ENCODE peak calls at places on chromosomes 3 and 15, in eight cellular contexts. F, G, Q, V, U, B, I and L are unnamed samples.

GRCh38 chr3:70702132-70702531 is 389.7 kb upstream of the MDFIC2 start:
- DNase-seq in V (no peak), U (no peak), B (no peak), G (no peak), F (no peak), Q (no peak), I (no peak), L (no peak)

GRCh38 chr3:38084019-38084968 is 45.3 kb downstream of the DLEC1 start:
- DNase-seq in I (peak; percentile 49), B (peak; percentile 1), V (no peak), F (no peak), G (peak; percentile 48), Q (no peak), U (no peak), L (peak; percentile 27)

GRCh38 chr15:95469601-95470000 is 860.9 kb upstream of the NR2F2 start:
- DNase-seq in U (no peak), F (no peak), V (no peak), I (no peak), G (no peak), Q (no peak), B (no peak), L (no peak)

GRCh38 chr3:71046791-71047190 is 536.7 kb downstream of the FOXP1 start:
- DNase-seq in U (no peak), I (no peak), V (no peak), F (no peak), Q (no peak), G (no peak), B (no peak), L (no peak)

GRCh38 chr3:71478568-71478967 is 105.0 kb downstream of the FOXP1 start:
- DNase-seq in B (no peak), U (no peak), G (no peak), F (no peak), Q (no peak), V (no peak), I (no peak), L (no peak)

GRCh38 chr3:38834110-38834509 is 18.1 kb upstream of the SCN10A start:
- DNase-seq in G (no peak), Q (no peak), V (peak; percentile 88), I (no peak), U (peak; percentile 53), B (peak; percentile 55), F (peak; percentile 60), L (peak; percentile 40)

GRCh38 chr3:9951962-9952805 is at the start of gene PRRT3:
- DNase-seq in I (peak; percentile 78), V (no peak), U (no peak), B (no peak), Q (no peak), G (peak; percentile 86), F (no peak), L (peak; percentile 42)

GRCh38 chr15:61173899-61174689 is 55.0 kb downstream of the RORA start:
- DNase-seq in F (no peak), V (no peak), G (peak; percentile 55), I (no peak), U (no peak), B (no peak), Q (no peak), L (no peak)

GRCh38 chr3:142645236-142645793 is 49.1 kb downstream of the PLS1 start:
- DNase-seq in I (no peak), U (no peak), F (no peak), G (no peak), V (no peak), B (no peak), Q (no peak), L (no peak)

GRCh38 chr3:193816656-193817311 is 223.8 kb downstream of the OPA1 start:
- DNase-seq in F (peak; percentile 86), U (peak; percentile 87), I (no peak), Q (no peak), V (no peak), G (peak; percentile 67), B (peak; percentile 6), L (peak; percentile 53)

GRCh38 chr15:39594764-39595620 is 14.1 kb downstream of the THBS1 start:
- DNase-seq in B (no peak), V (no peak), U (no peak), F (no peak), G (no peak), Q (no peak), I (no peak), L (no peak)

GRCh38 chr3:69178838-69179739 is 56.7 kb upstream of the LMOD3 start:
- DNase-seq in Q (no peak), G (no peak), V (no peak), U (no peak), I (peak; percentile 9), F (no peak), B (no peak), L (no peak)

GRCh38 chr3:66738625-66739330 is 238.0 kb upstream of the LRIG1 start:
- DNase-seq in G (no peak), Q (no peak), V (no peak), I (no peak), B (peak; percentile 36), F (no peak), U (no peak), L (no peak)

GRCh38 chr3:89560546-89560945 is 453.1 kb downstream of the EPHA3 start:
- DNase-seq in Q (no peak), B (no peak), G (no peak), I (no peak), V (no peak), U (no peak), F (no peak), L (no peak)

GRCh38 chr3:129323651-129324294 is 45.1 kb downstream of the HMCES start:
- DNase-seq in B (no peak), F (no peak), G (no peak), I (peak; percentile 73), Q (no peak), V (no peak), U (no peak), L (no peak)

GRCh38 chr3:115760722-115761121 is 137.4 kb downstream of the GAP43 start:
- DNase-seq in V (no peak), I (no peak), G (peak; percentile 65), B (no peak), Q (no peak), U (no peak), F (no peak), L (no peak)

GRCh38 chr3:32733631-32734229 is 48.7 kb downstream of the CNOT10 start:
- DNase-seq in B (no peak), U (no peak), G (peak; percentile 56), Q (no peak), I (peak; percentile 46), V (no peak), F (no peak), L (no peak)

GRCh38 chr3:50028336-50028735 is 60.4 kb upstream of the RBM5 start:
- DNase-seq in B (no peak), G (no peak), V (no peak), U (no peak), F (no peak), I (no peak), Q (no peak), L (no peak)

GRCh38 chr15:91885714-91886265 is 32.3 kb downstream of the SLCO3A1 start:
- DNase-seq in I (no peak), F (no peak), V (no peak), U (no peak), Q (no peak), B (no peak), G (peak; percentile 38), L (no peak)
- TF ChIP-seq CTCF in I (no peak), F (peak; percentile 44), V (no peak), U (no peak), Q (no peak), B (no peak), G (peak; percentile 20), L (no peak)

GRCh38 chr15:89293012-89293411 is 41.6 kb downstream of the POLG start:
- DNase-seq in Q (no peak), G (no peak), F (no peak), V (no peak), U (no peak), I (no peak), B (no peak), L (no peak)
- TF ChIP-seq CTCF in Q (no peak), G (no peak), F (no peak), V (no peak), U (no peak), I (no peak), B (no peak), L (no peak)

GRCh38 chr3:170502297-170502696 is 83.6 kb downstream of the SLC7A14 start:
- DNase-seq in Q (no peak), V (no peak), F (peak; percentile 35), G (no peak), U (no peak), I (no peak), B (no peak), L (no peak)

GRCh38 chr3:170497197-170497596 is 78.5 kb downstream of the CLDN11 start:
- DNase-seq in B (no peak), U (no peak), V (no peak), G (no peak), F (no peak), I (no peak), Q (no peak), L (no peak)

GRCh38 chr3:170500462-170500861 is 81.8 kb downstream of the CLDN11 start:
- DNase-seq in I (no peak), B (no peak), U (no peak), F (no peak), V (no peak), Q (no peak), G (no peak), L (no peak)

GRCh38 chr3:170500995-170501394 is 82.3 kb downstream of the CLDN11 start:
- DNase-seq in Q (no peak), F (no peak), U (no peak), B (no peak), G (no peak), I (peak; percentile 34), V (no peak), L (no peak)

GRCh38 chr3:170499562-170500156 is 81.0 kb downstream of the CLDN11 start:
- DNase-seq in I (peak; percentile 46), V (no peak), G (peak; percentile 62), F (no peak), Q (no peak), U (no peak), B (peak; percentile 15), L (peak; percentile 8)
- TF ChIP-seq CTCF in I (peak; percentile 52), V (peak; percentile 60), G (peak; percentile 57), F (peak; percentile 61), Q (peak; percentile 58), U (peak; percentile 17), B (peak; percentile 60), L (peak; percentile 58)

GRCh38 chr15:45254405-45255293 is 2.6 kb downstream of the SLC28A2 start:
- DNase-seq in G (no peak), U (no peak), V (no peak), F (no peak), B (peak; percentile 6), I (no peak), Q (no peak), L (no peak)

GRCh38 chr15:45249125-45249780 is 2.8 kb upstream of the SLC28A2 start:
- DNase-seq in V (no peak), F (no peak), I (no peak), B (no peak), G (no peak), Q (no peak), U (no peak), L (no peak)

GRCh38 chr15:45251888-45252287 is at the start of gene SLC28A2:
- DNase-seq in V (no peak), U (no peak), I (no peak), B (no peak), G (no peak), F (no peak), Q (no peak), L (no peak)

DNA sequence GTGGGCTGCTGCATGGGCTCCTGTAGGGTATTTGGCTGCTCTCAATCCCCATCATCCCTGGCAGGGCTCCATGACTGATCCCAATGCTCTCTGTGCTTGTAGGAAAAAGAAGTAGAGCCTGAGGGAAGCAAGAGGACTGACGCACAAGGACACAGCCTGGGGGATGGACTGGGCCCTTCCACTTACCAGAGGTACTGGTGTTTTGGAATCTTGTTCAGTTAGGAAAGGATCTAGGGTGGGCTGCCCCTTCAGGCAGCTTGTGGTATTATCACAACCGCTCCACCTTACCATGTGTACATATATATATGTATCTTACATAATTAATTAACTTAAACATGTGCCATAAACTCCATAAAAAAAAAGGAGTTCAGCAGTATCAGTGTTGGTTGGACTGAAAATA is 1.3 kb downstream of the SLC28A2 start:
- DNase-seq in G (peak; percentile 19), B (no peak), Q (no peak), F (no peak), U (no peak), I (peak; percentile 2), V (no peak), L (no peak)
- TF ChIP-seq CTCF in G (peak; percentile 40), B (no peak), Q (peak; percentile 35), F (peak; percentile 23), U (no peak), I (peak; percentile 30), V (peak; percentile 33), L (peak; percentile 57)